ENCODE peak calls at places on chromosomes 12 and 14, in four cellular contexts. L is heart left ventricle, F is HCT116, J is A549. U is an unnamed sample.

GRCh38 chr12:111428081-111428727 is 22.5 kb downstream of the SH2B3 start:
- DNase-seq in L (peak; percentile 29), J (no peak), F (no peak), U (no peak)

GRCh38 chr12:29428630-29429029 is 47.7 kb upstream of the ERGIC2 start:
- DNase-seq in L (no peak), J (peak; percentile 10), F (peak; percentile 63), U (no peak)

GRCh38 chr14:21264025-21264801 is 5.0 kb downstream of the HNRNPC start:
- DNase-seq in F (no peak), L (no peak), J (no peak), U (no peak)

GRCh38 chr14:51481643-51482042 is 170.1 kb upstream of the FRMD6 start:
- DNase-seq in F (no peak), L (no peak), J (no peak), U (no peak)

GRCh38 chr12:85568395-85569103 is 267.7 kb downstream of the RASSF9 start:
- DNase-seq in F (no peak), J (no peak), L (no peak), U (no peak)

GRCh38 chr14:67582061-67582460 is 18.0 kb downstream of the PIGH start:
- DNase-seq in L (no peak), F (no peak), J (no peak), U (no peak)

GRCh38 chr14:61127099-61127498 is 146.1 kb downstream of the SLC38A6 start:
- DNase-seq in J (no peak), F (no peak), L (no peak), U (no peak)

GRCh38 chr12:14665354-14666348 is 30.7 kb downstream of the GUCY2C start:
- DNase-seq in J (peak; percentile 4), L (no peak), F (peak; percentile 7), U (no peak)

GRCh38 chr12:5806376-5807089 is 138.5 kb downstream of the ANO2 start:
- DNase-seq in J (no peak), L (no peak), F (no peak), U (no peak)

GRCh38 chr12:106128526-106129430 is 10.0 kb downstream of the NUAK1 start:
- DNase-seq in L (no peak), J (no peak), F (no peak), U (no peak)

GRCh38 chr12:40117818-40118217 is 11.9 kb upstream of the SLC2A13 start:
- DNase-seq in L (no peak), F (no peak), J (no peak), U (no peak)

GRCh38 chr14:21073921-21074320 is 3.8 kb downstream of the ARHGEF40 start:
- DNase-seq in J (no peak), L (no peak), F (no peak), U (no peak)

GRCh38 chr14:22047105-22047504 is 373.5 kb upstream of the OR4E1 start:
- DNase-seq in J (peak; percentile 31), L (no peak), F (no peak), U (no peak)

GRCh38 chr14:63952933-63953437 is 100.2 kb downstream of the SYNE2 start:
- DNase-seq in F (no peak), J (no peak), L (no peak), U (no peak)

GRCh38 chr14:101132588-101132987 is 229.1 kb upstream of the RTL1 start:
- DNase-seq in F (no peak), J (no peak), L (no peak), U (no peak)

GRCh38 chr14:98259881-98260280 is 1012.1 kb downstream of the BCL11B start:
- DNase-seq in L (no peak), F (no peak), J (no peak), U (no peak)

GRCh38 chr14:104892517-104893434 is 27.7 kb downstream of the CEP170B start:
- DNase-seq in F (no peak), J (no peak), L (no peak), U (no peak)

GRCh38 chr12:97093187-97093683 is 186.2 kb downstream of the NEDD1 start:
- DNase-seq in L (no peak), J (no peak), F (no peak), U (no peak)

GRCh38 chr14:74919421-74920165 is 3.5 kb downstream of the RPS6KL1 start:
- DNase-seq in F (no peak), J (no peak), L (no peak), U (no peak)

GRCh38 chr12:57694459-57695019 is 607 bp downstream of the OS9 start:
- DNase-seq in J (no peak), L (no peak), F (no peak), U (peak; percentile 54)

GRCh38 chr12:103634732-103635131 is 47.7 kb downstream of the STAB2 start:
- DNase-seq in L (no peak), F (no peak), J (no peak), U (no peak)

GRCh38 chr12:76455582-76456345 is 103.8 kb downstream of the OSBPL8 start:
- DNase-seq in J (peak; percentile 91), L (no peak), F (peak; percentile 90), U (no peak)

GRCh38 chr14:24064091-24064795 is 7.1 kb upstream of the CPNE6 start:
- DNase-seq in J (no peak), F (no peak), L (peak; percentile 11), U (no peak)

GRCh38 chr14:39431416-39432178 is 636 bp downstream of the FBXO33 start:
- DNase-seq in J (peak; percentile 37), L (peak; percentile 54), F (peak; percentile 4), U (peak; percentile 64)

GRCh38 chr14:59739794-59740193 is 130.8 kb downstream of the RTN1 start:
- DNase-seq in J (no peak), F (no peak), L (peak; percentile 24), U (peak; percentile 64)

GRCh38 chr14:43360239-43360638 is 1146.8 kb downstream of the FSCB start:
- DNase-seq in F (no peak), L (no peak), J (no peak), U (no peak)

GRCh38 chr14:58643366-58643765 is 5.6 kb downstream of the DACT1 start:
- DNase-seq in F (no peak), J (no peak), L (no peak), U (no peak)

GRCh38 chr12:45557020-45557419 is 172.5 kb upstream of the ARID2 start:
- DNase-seq in L (no peak), J (no peak), F (no peak), U (no peak)

GRCh38 chr12:124514145-124514995 is 53.0 kb downstream of the NCOR2 start:
- DNase-seq in J (no peak), F (no peak), L (no peak), U (no peak)

GRCh38 chr12:53798575-53798974 is 46.8 kb upstream of the CISTR start:
- DNase-seq in F (peak; percentile 47), J (peak; percentile 47), L (no peak), U (no peak)

GRCh38 chr12:16515666-16516065 is 90.3 kb downstream of the LMO3 start:
- DNase-seq in F (no peak), J (no peak), L (no peak), U (no peak)

GRCh38 chr14:56181666-56182065 is 63.5 kb downstream of the PELI2 start:
- DNase-seq in L (no peak), J (peak; percentile 81), F (no peak), U (no peak)

GRCh38 chr12:106651552-106651951 is 68.7 kb downstream of the RFX4 start:
- DNase-seq in F (no peak), J (no peak), L (no peak), U (no peak)

GRCh38 chr12:70260610-70261009 is 17.4 kb downstream of the CNOT2 start:
- DNase-seq in J (no peak), L (no peak), F (no peak), U (no peak)

GRCh38 chr14:56733396-56733795 is 76.9 kb downstream of the OTX2 start:
- DNase-seq in L (no peak), F (no peak), J (no peak), U (no peak)

GRCh38 chr14:61526405-61527312 is 168.7 kb upstream of the HIF1A start:
- DNase-seq in J (no peak), L (peak; percentile 73), F (no peak), U (peak; percentile 71)

GRCh38 chr12:132174703-132175490 is 30.6 kb downstream of the NOC4L start:
- DNase-seq in J (no peak), L (peak; percentile 13), F (no peak), U (no peak)

GRCh38 chr12:38053655-38054464 is 262.7 kb upstream of the ALG10B start:
- DNase-seq in J (peak; percentile 85), L (no peak), F (no peak), U (peak; percentile 54)

GRCh38 chr12:50888666-50889065 is 45.9 kb downstream of the TMPRSS12 start:
- DNase-seq in L (no peak), F (no peak), J (no peak), U (no peak)

GRCh38 chr12:108563135-108563803 is 873 bp downstream of the ISCU start:
- DNase-seq in L (peak; percentile 91), J (peak; percentile 89), F (peak; percentile 87), U (peak; percentile 79)
- TF ChIP-seq POLR2A in L (no peak), J (no peak), F (no peak), U (no peak)

DNA sequence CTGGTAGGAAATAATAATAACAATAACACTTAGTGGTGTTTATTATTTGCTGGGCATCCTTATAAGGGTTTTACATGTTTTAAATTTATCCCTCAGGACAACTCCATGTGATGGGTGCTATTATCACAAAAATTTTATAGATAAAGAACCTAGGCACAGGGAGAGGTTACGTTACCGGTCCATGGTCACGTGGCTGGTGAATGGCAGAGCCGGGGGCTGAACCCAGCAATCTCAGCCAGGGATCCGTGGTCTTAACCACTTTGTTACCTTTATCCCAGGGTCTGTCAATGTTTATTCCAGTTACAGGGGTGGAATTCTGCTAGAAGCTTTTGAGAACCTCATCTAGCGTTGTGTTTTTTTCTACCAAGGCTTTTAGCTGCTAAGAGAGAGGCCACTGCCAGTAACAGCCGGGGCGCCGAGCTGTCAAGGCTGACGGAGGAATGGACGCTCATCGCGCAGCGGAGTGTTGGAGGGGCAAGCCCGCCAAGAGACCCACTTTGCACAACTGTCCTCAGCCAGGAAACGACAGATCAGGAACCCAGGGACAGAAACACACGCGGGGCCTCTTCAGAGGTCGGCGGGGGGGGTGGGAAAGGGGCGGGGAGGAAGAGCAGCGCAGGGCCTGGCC is 418 bp downstream of the AMN1 start:
- DNase-seq in F (no peak), L (peak; percentile 60), J (peak; percentile 52), U (peak; percentile 73)
- TF ChIP-seq POLR2A in F (no peak), L (no peak), J (no peak), U (no peak)

GRCh38 chr12:113463746-113464743 is 7.6 kb downstream of the LHX5 start:
- DNase-seq in J (peak; percentile 51), F (no peak), L (no peak), U (no peak)
- TF ChIP-seq POLR2A in J (no peak), F (no peak), L (no peak), U (no peak)

GRCh38 chr12:49322708-49323523 is at the start of gene TROAP:
- DNase-seq in J (peak; percentile 98), F (peak; percentile 97), L (peak; percentile 98), U (peak; percentile 98)
- TF ChIP-seq POLR2A in J (peak; percentile 94), F (peak; percentile 51), L (peak; percentile 65), U (no peak)